ENCODE peak calls at places on chromosomes 11 and 22, in six cellular contexts. E is stimulated activated CD8-positive, alpha-beta memory T cell treated with anti-CD3 and anti-CD28 coated beads, Interleukin-15, amount 100 ng/mL, for 4 hours; C is hippocampal formation; W is mesenchymal stem cell; D is naive thymus-derived CD8-positive, alpha-beta T cell; S is EL. A is an unnamed sample.
A peak's percentile ranks its signal among the peaks of the same experiment; 100 is the strongest.

GRCh38 chr11:110720646-110721283 is 8.5 kb upstream of the ARHGAP20 start:
- DNase-seq in E (no peak), D (no peak), S (no peak), W (peak; percentile 24), C (no peak), A (no peak)

GRCh38 chr22:43391306-43391705 is 20.5 kb upstream of the MPPED1 start:
- DNase-seq in D (no peak), C (no peak), E (no peak), W (no peak), S (no peak), A (no peak)

GRCh38 chr11:121291896-121292502 is 572 bp upstream of the SC5D start:
- DNase-seq in S (peak; percentile 6), C (peak; percentile 68), E (no peak), W (no peak), D (no peak), A (peak; percentile 33)

GRCh38 chr11:42631223-42631843 is 680.5 kb upstream of the API5 start:
- DNase-seq in W (no peak), S (no peak), D (no peak), E (no peak), C (no peak), A (no peak)

GRCh38 chr11:45079075-45079444 is 67.4 kb upstream of the PRDM11 start:
- DNase-seq in S (no peak), D (no peak), E (no peak), W (peak; percentile 72), C (no peak), A (no peak)

GRCh38 chr11:65651589-65652510 is 10.9 kb downstream of the RELA start:
- DNase-seq in C (no peak), E (no peak), W (peak; percentile 68), S (peak; percentile 43), D (no peak), A (no peak)

GRCh38 chr11:121536116-121536515 is 83.3 kb upstream of the SORL1-AS1 start:
- DNase-seq in D (no peak), W (no peak), S (no peak), E (no peak), C (no peak), A (no peak)

GRCh38 chr11:10117709-10118341 is 176.2 kb downstream of the SBF2 start:
- DNase-seq in S (peak; percentile 49), E (no peak), D (no peak), C (no peak), W (peak; percentile 45), A (no peak)

GRCh38 chr11:126929186-126930085 is 71.1 kb downstream of the KIRREL3 start:
- DNase-seq in W (no peak), D (no peak), C (no peak), E (no peak), S (peak; percentile 68), A (no peak)

GRCh38 chr11:1508491-1508891 is 21.9 kb upstream of the MOB2 start:
- DNase-seq in W (no peak), C (no peak), S (no peak), D (no peak), E (no peak), A (no peak)

GRCh38 chr22:23856721-23857605 is 712 bp upstream of the SLC2A11 start:
- DNase-seq in E (no peak), S (peak; percentile 70), W (peak; percentile 88), D (no peak), C (no peak), A (no peak)

GRCh38 chr22:37448521-37449150 is 21.4 kb upstream of the ELFN2 start:
- DNase-seq in S (no peak), W (no peak), C (no peak), D (no peak), E (no peak), A (no peak)